ENCODE peak calls at places on chromosomes 5 and 9, in four cellular contexts. J, V, C and Q are unnamed samples.

GRCh38 chr9:98974994-98975712 is 31.4 kb downstream of the COL15A1 start:
- DNase-seq in J (peak), V (peak), C (peak), Q (peak)

GRCh38 chr5:10518352-10518751 is 45.5 kb upstream of the ANKRD33B start:
- DNase-seq in J (no peak), V (no peak), C (no peak), Q (no peak)

GRCh38 chr9:95901506-95901905 is 26.0 kb downstream of the ERCC6L2 start:
- DNase-seq in J (peak), V (no peak), C (no peak), Q (no peak)

GRCh38 chr9:36815566-36816348 is 218.3 kb downstream of the PAX5 start:
- DNase-seq in J (no peak), V (no peak), C (no peak), Q (no peak)

GRCh38 chr9:30329441-30329840 is 2055.0 kb upstream of the ACO1 start:
- DNase-seq in J (no peak), V (no peak), C (no peak), Q (no peak)

GRCh38 chr5:15353086-15353645 is 146.8 kb upstream of the FBXL7 start:
- DNase-seq in J (no peak), V (no peak), C (no peak), Q (no peak)

GRCh38 chr5:36934740-36935356 is 58.3 kb downstream of the NIPBL start:
- DNase-seq in J (no peak), V (no peak), C (no peak), Q (no peak)

GRCh38 chr9:14452539-14452938 is 138.6 kb upstream of the NFIB start:
- DNase-seq in J (peak), V (no peak), C (no peak), Q (no peak)

GRCh38 chr9:35341585-35341984 is 148.3 kb upstream of the RUSC2 start:
- DNase-seq in J (peak), V (no peak), C (no peak), Q (no peak)

GRCh38 chr5:127587246-127587917 is 61.5 kb upstream of the CTXN3 start:
- DNase-seq in J (no peak), V (no peak), C (no peak), Q (no peak)

GRCh38 chr9:130254753-130255637 is 10.6 kb upstream of the HMCN2 start:
- DNase-seq in J (no peak), V (no peak), C (peak), Q (no peak)

GRCh38 chr9:89781838-89782237 is 177.0 kb downstream of the GADD45G start:
- DNase-seq in J (no peak), V (no peak), C (no peak), Q (peak)

GRCh38 chr5:149628221-149628620 is 46.9 kb downstream of the ARHGEF37 start:
- DNase-seq in J (peak), V (no peak), C (no peak), Q (no peak)

GRCh38 chr9:106772523-106773290 is 90.3 kb upstream of the ZNF462 start:
- DNase-seq in J (no peak), V (no peak), C (no peak), Q (no peak)

GRCh38 chr9:132644251-132644650 is 25.5 kb downstream of the DDX31 start:
- DNase-seq in J (no peak), V (no peak), C (no peak), Q (no peak)

GRCh38 chr5:179806250-179807045 is at the start of gene MGAT4B:
- DNase-seq in J (peak), V (no peak), C (peak), Q (peak)

GRCh38 chr9:69014013-69014412 is at the start of gene PRKACG:
- DNase-seq in J (no peak), V (no peak), C (no peak), Q (no peak)